ENCODE peak calls at places on chromosomes 13 and 19, in six cellular contexts. B is GM23338, A is GM23248, D is MM.1S, J is neural progenitor cell, T is PC-9. R is an unnamed sample.

GRCh38 chr13:72379581-72379980 is 347.8 kb downstream of the MZT1 start:
- DNase-seq in D (no peak), A (no peak), T (no peak), B (no peak), J (no peak), R (no peak)

GRCh38 chr13:44231786-44232516 is 141.7 kb upstream of the SERP2 start:
- DNase-seq in T (peak; percentile 98), A (peak; percentile 95), D (no peak), B (peak; percentile 77), J (no peak), R (peak; percentile 97)

GRCh38 chr13:90185734-90186133 is 1161.8 kb upstream of the MIR17HG start:
- DNase-seq in A (peak; percentile 28), T (no peak), D (no peak), J (no peak), B (no peak), R (peak; percentile 41)

GRCh38 chr19:47725759-47726401 is 12.7 kb downstream of the EHD2 start:
- DNase-seq in A (no peak), T (no peak), J (no peak), B (peak; percentile 54), D (no peak), R (no peak)

GRCh38 chr13:89925107-89925506 is 1422.4 kb upstream of the MIR17HG start:
- DNase-seq in B (peak; percentile 72), J (peak; percentile 57), D (no peak), A (peak; percentile 42), T (no peak), R (peak; percentile 53)

GRCh38 chr13:66218583-66218982 is 1011.6 kb downstream of the PCDH9 start:
- DNase-seq in D (no peak), T (no peak), B (no peak), A (no peak), J (peak; percentile 47), R (no peak)

GRCh38 chr19:49097453-49098288 is 12.4 kb downstream of the SNRNP70 start:
- DNase-seq in J (peak; percentile 78), T (peak; percentile 74), A (peak; percentile 79), D (peak; percentile 77), B (peak; percentile 85), R (peak; percentile 88)

GRCh38 chr19:29098863-29099481 is 114.0 kb downstream of the UQCRFS1 start:
- DNase-seq in A (peak; percentile 98), T (peak; percentile 52), B (no peak), J (no peak), D (no peak), R (peak; percentile 63)

GRCh38 chr19:47105874-47106273 is 7.7 kb downstream of the ZC3H4 start:
- DNase-seq in D (no peak), A (no peak), T (no peak), B (no peak), J (no peak), R (no peak)

GRCh38 chr13:112689498-112690241 is at the start of gene ATP11A:
- DNase-seq in B (peak; percentile 86), D (peak; percentile 88), J (peak; percentile 95), A (peak; percentile 97), T (peak; percentile 72), R (peak; percentile 75)

GRCh38 chr13:110548891-110549794 is 12.4 kb downstream of the RAB20 start:
- DNase-seq in D (no peak), J (no peak), A (no peak), T (no peak), B (no peak), R (no peak)

GRCh38 chr19:10553943-10554381 is 10.3 kb downstream of the ATG4D start:
- DNase-seq in T (no peak), D (no peak), J (no peak), A (no peak), B (no peak), R (no peak)

GRCh38 chr19:16062789-16063188 is 13.5 kb upstream of the TPM4 start:
- DNase-seq in A (no peak), B (peak; percentile 75), D (peak; percentile 60), J (peak; percentile 57), T (peak; percentile 59), R (peak; percentile 73)

GRCh38 chr19:33674575-33675367 is 53.0 kb downstream of the CHST8 start:
- DNase-seq in B (no peak), A (no peak), D (no peak), T (no peak), J (no peak), R (no peak)

GRCh38 chr19:4970558-4971423 is 1.9 kb downstream of the KDM4B start:
- DNase-seq in J (peak; percentile 65), A (peak; percentile 56), B (peak; percentile 40), T (no peak), D (peak; percentile 34), R (peak; percentile 49)

GRCh38 chr13:53007872-53008271 is 20.7 kb upstream of the OLFM4 start:
- DNase-seq in B (no peak), A (no peak), D (no peak), T (no peak), J (no peak), R (no peak)

GRCh38 chr13:91278291-91278690 is 69.2 kb upstream of the MIR17HG start:
- DNase-seq in B (no peak), A (no peak), J (no peak), T (no peak), D (no peak), R (no peak)

GRCh38 chr13:36979361-36980040 is 19.6 kb downstream of the ALG5 start:
- DNase-seq in J (no peak), B (no peak), A (peak; percentile 65), T (no peak), D (no peak), R (no peak)

GRCh38 chr19:861756-862528 is 2.5 kb downstream of the CFD start:
- DNase-seq in A (peak; percentile 50), J (peak; percentile 88), B (peak; percentile 94), T (no peak), D (peak; percentile 66), R (peak; percentile 41)

GRCh38 chr13:25683662-25684370 is 312.0 kb downstream of the ATP8A2 start:
- DNase-seq in A (no peak), J (no peak), T (no peak), D (no peak), B (no peak), R (no peak)

GRCh38 chr13:29589234-29589633 is 6.3 kb downstream of the SLC7A1 start:
- DNase-seq in A (peak; percentile 70), D (no peak), J (peak; percentile 53), B (no peak), T (no peak), R (no peak)

GRCh38 chr13:22693691-22694090 is 487.1 kb upstream of the SGCG start:
- DNase-seq in D (no peak), A (no peak), B (no peak), T (no peak), J (no peak), R (no peak)

GRCh38 chr19:17348700-17349099 is 11.3 kb downstream of the GTPBP3 start:
- DNase-seq in B (peak; percentile 77), J (peak; percentile 65), T (peak; percentile 61), D (no peak), A (peak; percentile 55), R (peak; percentile 78)

GRCh38 chr13:39876258-39876657 is 220.8 kb downstream of the COG6 start:
- DNase-seq in D (no peak), A (peak; percentile 70), T (no peak), J (no peak), B (no peak), R (peak; percentile 61)

GRCh38 chr13:76019421-76020044 is 383.4 kb downstream of the LMO7 start:
- DNase-seq in J (peak; percentile 79), B (peak; percentile 88), D (no peak), T (no peak), A (no peak), R (peak; percentile 88)

GRCh38 chr13:20977394-20977793 is 74.8 kb upstream of the XPO4 start:
- DNase-seq in J (no peak), B (no peak), T (no peak), A (no peak), D (peak; percentile 16), R (no peak)

GRCh38 chr13:20983386-20983785 is 78.0 kb downstream of the LATS2 start:
- DNase-seq in T (no peak), A (no peak), J (no peak), D (no peak), B (no peak), R (no peak)

GRCh38 chr13:20981370-20982095 is 79.0 kb upstream of the XPO4 start:
- DNase-seq in T (no peak), B (no peak), J (no peak), A (no peak), D (no peak), R (no peak)

GRCh38 chr13:20980420-20980819 is 77.9 kb upstream of the XPO4 start:
- DNase-seq in D (no peak), B (no peak), T (no peak), A (no peak), J (no peak), R (no peak)

GRCh38 chr13:20980899-20981298 is 78.4 kb upstream of the XPO4 start:
- DNase-seq in A (no peak), J (no peak), T (no peak), D (no peak), B (no peak), R (no peak)
- H3K4me3 ChIP-seq in A (no peak overlapping the region), J (no peak overlapping the region), T (no peak overlapping the region), D (no peak overlapping the region), B (no peak overlapping the region), R (no peak overlapping the region)

GRCh38 chr19:42120276-42121010 is 11.8 kb downstream of the POU2F2 start:
- DNase-seq in D (no peak), B (no peak), T (no peak), J (no peak), A (no peak), R (no peak)
- H3F3A ChIP-seq in D (no peaks in the 10 kb centered on the region), B (no peaks in the 10 kb centered on the region), T (peaks cover 4% of the 10 kb centered on the region), J (no peaks in the 10 kb centered on the region), A (peaks cover 4% of the 10 kb centered on the region), R (no peaks in the 10 kb centered on the region)

GRCh38 chr19:58349590-58349989 is 3.7 kb downstream of the A1BG start:
- DNase-seq in T (no peak), A (no peak), B (no peak), D (no peak), J (no peak), R (no peak)

GRCh38 chr19:58350871-58351557 is 2.3 kb downstream of the A1BG start:
- DNase-seq in D (no peak), T (no peak), B (no peak), J (no peak), A (no peak), R (no peak)

GRCh38 chr19:58345558-58345957 is 7.7 kb downstream of the A1BG start:
- DNase-seq in T (no peak), A (peak; percentile 36), J (no peak), D (no peak), B (no peak), R (no peak)

GRCh38 chr19:58350001-58350801 is 3.1 kb downstream of the A1BG start:
- DNase-seq in A (no peak), D (no peak), T (no peak), J (no peak), B (peak; percentile 53), R (no peak)

GRCh38 chr19:58346961-58347929 is 6.0 kb downstream of the A1BG start:
- DNase-seq in T (no peak), B (peak; percentile 81), D (no peak), A (peak; percentile 75), J (peak; percentile 89), R (no peak)
- TF ChIP-seq EZH2 in T (no peak), B (peak; percentile 22), D (no peak), A (no peak), J (no peak), R (no peak)

DNA sequence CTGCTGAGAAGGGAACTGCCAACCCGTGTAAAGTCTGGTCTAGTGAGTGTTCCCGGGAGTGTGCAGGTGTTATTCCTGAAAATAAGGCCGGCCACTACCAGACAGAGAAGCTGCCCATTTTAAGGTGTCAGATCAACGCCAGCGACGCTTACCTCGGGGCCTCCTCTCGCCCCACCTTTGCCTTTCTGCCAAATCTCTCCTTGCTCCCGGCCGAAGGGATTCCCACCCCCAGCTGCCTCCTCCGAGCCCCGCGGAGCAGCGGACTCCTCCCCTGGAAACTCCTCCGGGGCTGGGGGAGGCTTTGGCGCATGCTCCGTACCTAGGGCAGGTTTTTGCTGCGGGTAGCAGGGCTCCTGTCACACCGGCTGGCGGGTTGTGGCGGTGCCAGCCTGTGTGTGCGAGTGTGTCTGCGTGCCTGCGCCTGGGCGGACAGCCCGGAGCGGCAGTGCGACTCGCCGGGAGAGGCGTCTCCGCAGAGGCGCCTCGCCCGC is at the start of gene HS6ST3:
- DNase-seq in D (peak; percentile 61), B (peak; percentile 75), J (peak; percentile 75), A (peak; percentile 42), T (no peak), R (peak; percentile 16)
- H3K4me3 ChIP-seq in D (peak within 1 kb of the TSS; percentile 66), B (peak within 1 kb of the TSS; percentile 83), J (peak within 1 kb of the TSS; percentile 69), A (peak within 1 kb of the TSS; percentile 68), T (peak within 1 kb of the TSS; percentile 62), R (peak within 1 kb of the TSS; percentile 70)